ENCODE peak calls at places on chromosome 1, in eight cellular contexts. Q, A, X, I, J, G, L and T are unnamed samples.

GRCh38 chr1:40411294-40411693 is 37.8 kb downstream of the SMAP2 start:
- DNase-seq in J (no peak), I (no peak), Q (no peak), A (no peak), G (no peak), X (no peak), L (no peak), T (no peak)

GRCh38 chr1:228375578-228376261 is 30.9 kb downstream of the TRIM11 start:
- DNase-seq in L (no peak), Q (no peak), A (no peak), G (no peak), I (no peak), X (no peak), J (no peak), T (no peak)

GRCh38 chr1:60859111-60859510 is 223.2 kb upstream of the NFIA start:
- DNase-seq in J (no peak), L (no peak), X (no peak), A (no peak), G (no peak), Q (no peak), I (no peak), T (no peak)

GRCh38 chr1:24978383-24979032 is 48.4 kb upstream of the RUNX3 start:
- DNase-seq in X (no peak), L (no peak), J (no peak), I (no peak), Q (no peak), G (no peak), A (no peak), T (no peak)

GRCh38 chr1:246106342-246106763 is 400.7 kb downstream of the SMYD3 start:
- DNase-seq in X (no peak), L (peak), A (no peak), Q (no peak), J (no peak), I (no peak), G (no peak), T (no peak)

GRCh38 chr1:161037661-161038522 is 872 bp downstream of the TSTD1 start:
- DNase-seq in Q (peak), L (no peak), X (no peak), G (no peak), J (peak), I (no peak), A (peak), T (no peak)

GRCh38 chr1:248596615-248597014 is 885 bp downstream of the OR2T10 start:
- DNase-seq in X (no peak), G (no peak), J (no peak), I (no peak), L (no peak), A (no peak), Q (no peak), T (no peak)

GRCh38 chr1:64938991-64939390 is 27.4 kb downstream of the JAK1 start:
- DNase-seq in Q (no peak), L (no peak), X (no peak), A (no peak), G (no peak), I (no peak), J (no peak), T (no peak)

GRCh38 chr1:106717561-106717960 is 338.9 kb upstream of the PRMT6 start:
- DNase-seq in A (no peak), Q (no peak), X (no peak), I (no peak), G (no peak), L (no peak), J (no peak), T (no peak)

GRCh38 chr1:159817276-159818041 is 9.2 kb upstream of the SLAMF8 start:
- DNase-seq in J (no peak), I (no peak), A (no peak), Q (no peak), L (peak), G (no peak), X (no peak), T (no peak)

GRCh38 chr1:28751315-28752056 is 14.7 kb downstream of the YTHDF2 start:
- DNase-seq in G (no peak), Q (no peak), J (no peak), X (no peak), L (peak), A (no peak), I (no peak), T (no peak)

GRCh38 chr1:109253803-109254620 is 4.7 kb downstream of the CELSR2 start:
- DNase-seq in A (peak), J (peak), I (no peak), G (no peak), Q (no peak), L (no peak), X (no peak), T (peak)

GRCh38 chr1:59631561-59631960 is 183.2 kb upstream of the HOOK1 start:
- DNase-seq in J (no peak), Q (no peak), A (no peak), L (no peak), G (no peak), I (no peak), X (no peak), T (no peak)

GRCh38 chr1:13540871-13541270 is 27.1 kb upstream of the LRRC38 start:
- DNase-seq in X (no peak), G (no peak), Q (no peak), I (no peak), J (no peak), A (no peak), L (no peak), T (no peak)

GRCh38 chr1:43316738-43317520 is 16.1 kb downstream of the TIE1 start:
- DNase-seq in L (no peak), I (no peak), J (peak), X (no peak), Q (no peak), G (no peak), A (peak), T (no peak)

GRCh38 chr1:18005238-18005637 is 102.4 kb upstream of the IGSF21 start:
- DNase-seq in L (no peak), A (no peak), J (no peak), X (no peak), Q (no peak), I (no peak), G (no peak), T (no peak)

GRCh38 chr1:156523801-156524480 is 23.4 kb upstream of the MEF2D start:
- DNase-seq in G (no peak), X (no peak), L (no peak), A (no peak), I (no peak), Q (no peak), J (no peak), T (no peak)

GRCh38 chr1:117146570-117147340 is 25.2 kb upstream of the TRIM45 start:
- DNase-seq in I (no peak), G (peak), X (no peak), A (peak), L (peak), J (peak), Q (peak), T (no peak)

GRCh38 chr1:40630488-40631223 is 34.8 kb downstream of the RIMS3 start:
- DNase-seq in J (peak), Q (peak), I (no peak), G (no peak), X (no peak), A (peak), L (peak), T (peak)

GRCh38 chr1:36414384-36414783 is 16.7 kb upstream of the LSM10 start:
- DNase-seq in Q (no peak), A (no peak), I (no peak), J (no peak), G (no peak), X (no peak), L (no peak), T (no peak)
- TF ChIP-seq CTCF in Q (no peak), A (no peak), I (no peak), J (no peak), G (no peak), X (no peak), L (no peak), T (no peak)

GRCh38 chr1:234231061-234231892 is 142.0 kb upstream of the COA6 start:
- DNase-seq in I (no peak), Q (no peak), L (no peak), G (no peak), X (no peak), J (peak), A (peak), T (no peak)
- TF ChIP-seq CTCF in I (no peak), Q (peak), L (peak), G (peak), X (no peak), J (peak), A (peak), T (peak)

GRCh38 chr1:88877382-88877825 is 14.0 kb downstream of the GTF2B start:
- DNase-seq in G (no peak), X (no peak), Q (no peak), I (no peak), L (peak), A (peak), J (peak), T (no peak)
- TF ChIP-seq CTCF in G (peak), X (peak), Q (no peak), I (no peak), L (peak), A (peak), J (peak), T (peak)

GRCh38 chr1:49765034-49765433 is 258.7 kb downstream of the AGBL4 start:
- DNase-seq in J (peak), L (no peak), A (no peak), G (no peak), X (no peak), Q (peak), I (no peak), T (no peak)
- TF ChIP-seq CTCF in J (peak), L (no peak), A (no peak), G (no peak), X (no peak), Q (peak), I (no peak), T (no peak)